ENCODE peak calls at places on chromosomes 1 and 21, in six cellular contexts. U is heart left ventricle; G is neuronal stem cell; Z is CD8-positive, alpha-beta T cell; M is SK-N-SH; L is CD8-positive, alpha-beta memory T cell. V is an unnamed sample.

GRCh38 chr1:66676616-66677298 is 75.5 kb upstream of the DYNLT5 start:
- DNase-seq in G (no peak), U (no peak), Z (no peak), M (no peak), L (no peak), V (no peak)

GRCh38 chr1:59972216-59972924 is 45.8 kb upstream of the CYP2J2 start:
- DNase-seq in M (no peak), Z (no peak), U (no peak), L (no peak), G (no peak), V (no peak)

GRCh38 chr1:213244664-213245091 is 193.6 kb downstream of the RPS6KC1 start:
- DNase-seq in G (peak; percentile 56), U (no peak), Z (peak; percentile 9), L (peak; percentile 10), M (peak; percentile 16), V (peak; percentile 1)

GRCh38 chr1:67213164-67213563 is 46.9 kb downstream of the IL23R start:
- DNase-seq in U (no peak), G (peak; percentile 8), L (no peak), M (peak; percentile 28), Z (no peak), V (peak; percentile 46)

GRCh38 chr1:23483327-23484252 is at the start of gene ASAP3:
- DNase-seq in M (peak; percentile 59), L (peak; percentile 60), G (peak; percentile 38), U (peak; percentile 72), Z (no peak), V (no peak)

GRCh38 chr1:28893403-28894102 is 20.8 kb upstream of the EPB41 start:
- DNase-seq in G (no peak), U (no peak), M (peak; percentile 56), Z (peak; percentile 33), L (no peak), V (peak; percentile 22)

GRCh38 chr1:154318386-154318785 is 2.5 kb upstream of the AQP10 start:
- DNase-seq in G (no peak), L (no peak), U (no peak), M (no peak), Z (no peak), V (no peak)

GRCh38 chr1:44146536-44147361 is 5.3 kb upstream of the KLF18 start:
- DNase-seq in Z (no peak), L (no peak), M (no peak), G (no peak), U (no peak), V (no peak)

GRCh38 chr21:42593007-42593814 is 60.2 kb upstream of the PDE9A start:
- DNase-seq in G (peak; percentile 59), L (peak; percentile 64), U (peak; percentile 83), Z (peak; percentile 69), M (peak; percentile 95), V (peak; percentile 68)

GRCh38 chr21:15964181-15964855 is 234.5 kb downstream of the USP25 start:
- DNase-seq in G (no peak), L (no peak), U (no peak), M (no peak), Z (no peak), V (no peak)

GRCh38 chr1:33819913-33820311 is 44.0 kb upstream of the HMGB4 start:
- DNase-seq in M (peak; percentile 82), L (no peak), U (no peak), Z (no peak), G (no peak), V (no peak)

GRCh38 chr1:101781437-101781836 is 215.3 kb downstream of the OLFM3 start:
- DNase-seq in Z (no peak), U (no peak), L (no peak), M (peak; percentile 3), G (no peak), V (no peak)

GRCh38 chr21:37153193-37153934 is 80.3 kb downstream of the TTC3 start:
- DNase-seq in M (no peak), Z (no peak), U (no peak), L (no peak), G (no peak), V (no peak)

DNA sequence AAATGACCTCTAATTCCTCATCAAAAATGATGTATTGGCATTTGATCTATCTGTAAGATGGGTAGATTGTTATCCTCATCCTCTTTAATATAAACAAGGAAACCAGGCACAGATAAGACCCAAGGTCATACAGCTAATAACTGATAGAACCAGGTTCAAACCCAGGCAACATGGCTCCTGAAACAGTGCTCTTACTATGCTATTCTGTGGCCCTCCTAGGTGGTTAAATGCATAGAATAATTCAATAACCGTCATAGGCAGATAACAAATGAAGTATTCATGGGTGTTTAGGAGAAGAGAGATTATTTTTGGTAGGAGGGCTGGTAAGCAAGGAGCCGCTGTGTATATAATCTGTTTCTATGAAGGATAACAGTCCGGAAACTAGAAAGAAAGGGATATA is 46.4 kb downstream of the DHX9 start:
- DNase-seq in G (no peak), M (no peak), Z (no peak), U (no peak), L (no peak), V (no peak)
- H3K36me3 ChIP-seq in G (peaks cover 89% of the 10 kb centered on the region), M (peaks cover 78% of the 10 kb centered on the region), Z (peaks cover 59% of the 10 kb centered on the region), U (peaks cover 94% of the 10 kb centered on the region), L (peaks cover 64% of the 10 kb centered on the region), V (peaks cover 86% of the 10 kb centered on the region)

DNA sequence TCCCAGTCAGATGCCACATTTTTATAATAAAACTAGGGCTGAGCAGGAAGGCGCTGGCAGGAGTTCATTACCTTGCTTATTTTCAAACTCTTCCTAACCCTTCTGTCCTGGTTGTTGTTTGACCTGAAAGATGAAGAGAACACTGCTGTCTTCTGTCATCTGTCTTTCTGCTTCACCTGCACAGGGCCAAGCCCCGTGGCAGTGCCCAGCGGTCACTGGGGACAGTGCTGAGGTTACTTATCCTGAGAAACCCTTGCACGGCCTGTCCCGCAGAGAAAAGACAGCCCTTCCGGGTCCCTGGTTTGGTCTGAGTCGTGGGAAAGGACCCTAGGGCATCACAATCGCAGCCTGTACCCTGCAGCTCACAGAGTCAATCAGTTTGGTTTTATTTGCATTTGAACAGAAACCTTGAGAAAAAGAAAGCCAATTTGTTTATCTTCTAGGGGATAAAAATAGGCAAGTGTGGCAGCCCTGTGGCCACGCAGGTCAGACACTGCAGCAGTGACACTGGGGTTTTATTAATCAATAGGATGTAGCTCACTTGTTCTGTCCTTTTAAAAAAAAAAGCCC is 119.8 kb downstream of the PEX14 start:
- DNase-seq in U (no peak), L (no peak), M (no peak), Z (no peak), G (no peak), V (no peak)
- H3K4me1 ChIP-seq in U (peaks cover 25% of the 10 kb centered on the region), L (no peaks in the 10 kb centered on the region), M (peaks cover 20% of the 10 kb centered on the region), Z (no peaks in the 10 kb centered on the region), G (peaks cover 22% of the 10 kb centered on the region), V (no peaks in the 10 kb centered on the region)

DNA sequence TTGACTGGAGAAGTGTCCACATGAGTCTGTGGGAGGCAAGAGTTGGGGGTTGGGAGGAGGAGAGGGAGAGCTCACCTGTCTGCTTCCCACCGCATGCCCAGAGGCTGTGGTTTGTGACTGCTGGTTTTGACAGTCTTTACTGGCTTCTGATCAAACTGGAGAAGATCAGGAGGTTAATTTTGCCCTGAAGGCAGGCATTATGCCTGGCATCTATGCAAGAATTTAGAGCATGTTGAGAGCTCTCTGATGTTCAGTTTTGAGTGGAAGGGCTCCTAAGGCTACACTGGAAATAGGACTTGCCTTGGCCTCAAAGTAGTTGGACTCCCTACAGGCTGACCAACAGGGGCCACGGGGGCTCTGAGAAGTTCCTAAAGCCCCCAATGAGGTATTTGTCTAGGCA is 101.6 kb downstream of the TLR5 start:
- DNase-seq in U (no peak), M (no peak), L (no peak), G (no peak), Z (no peak), V (no peak)
- H3K27ac ChIP-seq in U (no peak overlapping the region), M (no peak overlapping the region), L (no peak overlapping the region), G (no peak overlapping the region), Z (no peak overlapping the region), V (no peak overlapping the region)

DNA sequence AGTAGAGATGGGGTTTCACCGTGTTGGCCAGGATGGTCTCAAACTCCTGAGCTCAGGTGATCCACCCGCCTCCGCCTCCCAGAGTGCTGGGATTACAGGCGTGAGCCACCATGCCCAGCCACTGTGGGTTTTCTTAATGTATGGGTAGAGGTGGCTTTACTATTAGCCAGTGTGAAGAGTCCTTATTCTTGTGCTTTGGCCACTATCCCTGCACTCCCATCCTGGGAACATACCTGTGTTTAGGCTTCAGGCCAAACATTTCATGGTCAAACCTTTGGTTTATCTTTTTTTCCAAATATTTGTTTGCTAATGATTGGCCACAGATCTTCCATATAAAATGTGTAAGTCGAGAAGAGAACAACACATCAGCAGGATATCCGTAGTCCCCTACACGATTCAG is 16.5 kb downstream of the FMO5 start:
- DNase-seq in U (no peak), Z (no peak), M (no peak), G (no peak), L (no peak), V (no peak)
- H3K36me3 ChIP-seq in U (peaks cover 9% of the 10 kb centered on the region), Z (no peaks in the 10 kb centered on the region), M (no peaks in the 10 kb centered on the region), G (no peaks in the 10 kb centered on the region), L (no peaks in the 10 kb centered on the region), V (no peaks in the 10 kb centered on the region)

GRCh38 chr1:75719810-75720209 is 4.7 kb upstream of the ACADM start:
- DNase-seq in L (no peak), M (no peak), G (no peak), U (no peak), Z (no peak), V (no peak)

GRCh38 chr1:75723989-75724471 is 479 bp upstream of the ACADM start:
- DNase-seq in U (peak; percentile 89), M (peak; percentile 92), Z (peak; percentile 65), L (no peak), G (no peak), V (no peak)

GRCh38 chr1:75720325-75720724 is 4.2 kb upstream of the ACADM start:
- DNase-seq in G (no peak), Z (no peak), U (no peak), M (no peak), L (no peak), V (no peak)

GRCh38 chr1:75722966-75723365 is 1.5 kb upstream of the ACADM start:
- DNase-seq in G (no peak), L (no peak), M (no peak), Z (no peak), U (no peak), V (no peak)

DNA sequence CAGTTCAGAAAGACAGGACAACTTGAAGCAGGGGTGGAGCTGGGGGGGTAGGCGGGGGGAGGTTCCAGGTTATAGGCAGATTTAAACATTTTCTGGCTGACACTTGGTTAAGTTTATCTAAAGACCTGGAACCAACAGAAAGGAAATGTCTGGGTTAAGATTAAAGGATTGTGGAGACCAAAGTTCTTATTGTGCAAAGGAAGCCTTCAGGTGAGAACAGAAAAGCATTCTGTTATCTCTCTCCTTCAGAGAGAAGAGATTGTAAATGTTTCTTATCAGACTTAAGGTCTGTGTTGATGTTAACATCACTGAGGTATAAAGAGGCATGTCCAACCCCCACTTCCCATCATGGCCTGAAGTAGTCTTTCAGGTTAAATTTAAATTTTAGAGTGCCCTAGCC is 3.7 kb upstream of the ACADM start:
- DNase-seq in G (no peak), U (no peak), Z (no peak), L (peak; percentile 26), M (no peak), V (no peak)
- H3K4me1 ChIP-seq in G (peaks cover 1% of the 10 kb centered on the region), U (peaks cover 12% of the 10 kb centered on the region), Z (peaks cover 25% of the 10 kb centered on the region), L (peaks cover 14% of the 10 kb centered on the region), M (peaks cover 5% of the 10 kb centered on the region), V (peaks cover 15% of the 10 kb centered on the region)

GRCh38 chr1:209646558-209646957 is 5.7 kb downstream of the LAMB3 start:
- DNase-seq in Z (no peak), U (no peak), L (no peak), M (no peak), G (no peak), V (no peak)
- H3K27ac ChIP-seq in Z (no peak overlapping the region), U (peak overlapping the region; percentile 61), L (no peak overlapping the region), M (peak overlapping the region; percentile 97), G (no peak overlapping the region), V (no peak overlapping the region)

GRCh38 chr1:226092955-226093354 is 30.4 kb downstream of the H3-3A start:
- DNase-seq in L (no peak), Z (no peak), G (no peak), M (no peak), U (no peak), V (no peak)
- H3K36me3 ChIP-seq in L (no peaks in the 10 kb centered on the region), Z (no peaks in the 10 kb centered on the region), G (no peaks in the 10 kb centered on the region), M (no peaks in the 10 kb centered on the region), U (no peaks in the 10 kb centered on the region), V (no peaks in the 10 kb centered on the region)

GRCh38 chr1:40704817-40705733 is 13.6 kb downstream of the NFYC start:
- DNase-seq in L (no peak), M (no peak), Z (no peak), U (no peak), G (no peak), V (no peak)
- H3K4me1 ChIP-seq in L (peaks cover 27% of the 10 kb centered on the region), M (peaks cover 10% of the 10 kb centered on the region), Z (peaks cover 12% of the 10 kb centered on the region), U (peaks cover 55% of the 10 kb centered on the region), G (peaks cover 7% of the 10 kb centered on the region), V (peaks cover 45% of the 10 kb centered on the region)

V was measured in CD4-positive, CD25-positive, alpha-beta regulatory T cell.